ENCODE peak calls at places on chromosomes 3 and 15, in six cellular contexts. K is HAP-1, S is body of pancreas, Z is K562, H is heart left ventricle, G is trophoblast cell. Q is an unnamed sample. For H3K4me1, the result is how much of the 10 kb centered on the place peaks cover.

GRCh38 chr3:194107126-194107525 is 28.8 kb upstream of the HES1 start:
- DNase-seq in G (no peak), S (no peak), H (no peak), Z (no peak), K (no peak), Q (no peak)

GRCh38 chr3:73603771-73604171 is 21.0 kb downstream of the PDZRN3 start:
- DNase-seq in H (no peak), Z (no peak), K (no peak), S (no peak), G (no peak), Q (peak)

GRCh38 chr3:70501596-70501995 is 189.2 kb upstream of the MDFIC2 start:
- DNase-seq in S (no peak), G (no peak), H (no peak), Z (no peak), K (no peak), Q (no peak)

GRCh38 chr15:79656151-79656797 is 224.1 kb downstream of the MINAR1 start:
- DNase-seq in S (no peak), H (no peak), K (no peak), Z (no peak), G (no peak), Q (no peak)

GRCh38 chr3:57160731-57161086 is 4.4 kb downstream of the IL17RD start:
- DNase-seq in H (no peak), K (peak), G (no peak), Z (no peak), S (no peak), Q (no peak)

GRCh38 chr3:149382091-149382467 is 4.6 kb upstream of the TM4SF1 start:
- DNase-seq in S (no peak), G (peak), Z (no peak), H (no peak), K (no peak), Q (no peak)

GRCh38 chr3:11584570-11584969 is 59.1 kb downstream of the VGLL4 start:
- DNase-seq in S (no peak), K (no peak), G (no peak), Z (no peak), H (no peak), Q (no peak)

GRCh38 chr15:93033434-93034045 is 55.5 kb downstream of the RGMA start:
- DNase-seq in G (no peak), S (no peak), H (no peak), K (peak), Z (no peak), Q (no peak)

GRCh38 chr3:69739204-69740102 is at the start of gene MITF:
- DNase-seq in Z (peak), S (peak), G (peak), K (peak), H (peak), Q (peak)

GRCh38 chr3:62189376-62189698 is 184.0 kb downstream of the FEZF2 start:
- DNase-seq in Z (no peak), G (no peak), K (no peak), H (no peak), S (no peak), Q (no peak)

GRCh38 chr3:193780810-193781472 is 187.9 kb downstream of the OPA1 start:
- DNase-seq in G (peak), K (peak), Z (peak), H (peak), S (peak), Q (peak)

GRCh38 chr3:9316881-9317341 is 45.9 kb upstream of the THUMPD3 start:
- DNase-seq in K (no peak), S (peak), H (peak), G (no peak), Z (no peak), Q (no peak)

GRCh38 chr15:99976811-99977271 is 243.6 kb upstream of the LYSMD4 start:
- DNase-seq in G (peak), S (no peak), H (no peak), K (no peak), Z (no peak), Q (no peak)

GRCh38 chr3:102006812-102007485 is 157.6 kb downstream of the NFKBIZ start:
- DNase-seq in Z (no peak), G (no peak), H (peak), K (no peak), S (peak), Q (no peak)

GRCh38 chr15:63387741-63388468 is 6.3 kb upstream of the CA12 start:
- DNase-seq in K (no peak), G (no peak), Z (no peak), H (no peak), S (no peak), Q (no peak)

GRCh38 chr3:37200141-37200540 is 25.8 kb upstream of the LRRFIP2 start:
- DNase-seq in S (no peak), H (no peak), Z (no peak), K (no peak), G (peak), Q (no peak)

GRCh38 chr3:14203521-14204079 is 25.0 kb downstream of the LSM3 start:
- DNase-seq in Z (peak), G (peak), H (peak), S (peak), K (peak), Q (peak)

GRCh38 chr3:58532794-58533220 is 4.2 kb downstream of the ACOX2 start:
- DNase-seq in S (peak), K (peak), H (peak), G (peak), Z (peak), Q (peak)

GRCh38 chr3:47294392-47294791 is 11.6 kb downstream of the KLHL18 start:
- DNase-seq in S (no peak), K (no peak), H (no peak), Z (no peak), G (no peak), Q (no peak)
- H3K4me1 ChIP-seq in S (under half), K (under half), H (under half), Z (under half), G (under half), Q (under half)

GRCh38 chr15:70794596-70795310 is 31.4 kb upstream of the UACA start:
- DNase-seq in H (no peak), G (no peak), S (no peak), Z (no peak), K (no peak), Q (no peak)

GRCh38 chr15:70791248-70791647 is 27.9 kb upstream of the UACA start:
- DNase-seq in H (no peak), K (no peak), Z (no peak), S (no peak), G (no peak), Q (no peak)

GRCh38 chr15:70789213-70789612 is 25.9 kb upstream of the UACA start:
- DNase-seq in K (peak), S (no peak), G (peak), H (no peak), Z (peak), Q (no peak)

GRCh38 chr15:70793694-70794093 is 30.3 kb upstream of the UACA start:
- DNase-seq in G (no peak), K (no peak), H (no peak), S (no peak), Z (no peak), Q (no peak)

DNA sequence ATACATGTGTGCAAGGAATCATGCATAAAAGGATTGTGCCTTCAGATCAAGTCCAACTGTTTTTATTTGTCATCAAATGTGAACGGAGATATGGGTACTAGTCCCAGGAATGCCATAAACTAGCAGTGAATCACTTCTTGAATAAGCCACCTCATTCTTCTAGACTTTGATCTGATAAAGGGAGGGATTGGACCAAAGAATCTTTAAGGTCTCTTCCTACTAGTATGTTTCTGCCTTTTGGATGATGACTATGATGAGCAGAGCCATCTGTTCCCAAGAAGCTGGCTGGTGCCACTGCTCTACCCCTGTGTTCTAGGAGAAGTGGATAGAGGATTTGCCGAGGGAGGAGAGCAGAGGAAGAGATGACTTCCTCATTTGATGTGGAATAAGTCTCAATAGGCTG is 28.8 kb upstream of the UACA start:
- DNase-seq in K (no peak), G (no peak), H (no peak), Z (no peak), S (no peak), Q (no peak)
- H3K4me1 ChIP-seq in K (under half), G (under half), H (under half), Z (under half), S (under half), Q (under half)

GRCh38 chr15:77500986-77501385 is 80.3 kb downstream of the HMG20A start:
- DNase-seq in Z (no peak), S (no peak), G (no peak), K (no peak), H (no peak), Q (peak)

GRCh38 chr15:77503240-77503639 is 82.6 kb downstream of the HMG20A start:
- DNase-seq in G (no peak), Z (no peak), H (no peak), K (no peak), S (no peak), Q (no peak)

GRCh38 chr15:77503764-77504163 is 83.1 kb downstream of the HMG20A start:
- DNase-seq in Z (no peak), H (no peak), K (no peak), G (no peak), S (no peak), Q (no peak)

GRCh38 chr15:77504310-77504709 is 83.6 kb downstream of the HMG20A start:
- DNase-seq in G (no peak), H (peak), Z (no peak), K (no peak), S (no peak), Q (no peak)

DNA sequence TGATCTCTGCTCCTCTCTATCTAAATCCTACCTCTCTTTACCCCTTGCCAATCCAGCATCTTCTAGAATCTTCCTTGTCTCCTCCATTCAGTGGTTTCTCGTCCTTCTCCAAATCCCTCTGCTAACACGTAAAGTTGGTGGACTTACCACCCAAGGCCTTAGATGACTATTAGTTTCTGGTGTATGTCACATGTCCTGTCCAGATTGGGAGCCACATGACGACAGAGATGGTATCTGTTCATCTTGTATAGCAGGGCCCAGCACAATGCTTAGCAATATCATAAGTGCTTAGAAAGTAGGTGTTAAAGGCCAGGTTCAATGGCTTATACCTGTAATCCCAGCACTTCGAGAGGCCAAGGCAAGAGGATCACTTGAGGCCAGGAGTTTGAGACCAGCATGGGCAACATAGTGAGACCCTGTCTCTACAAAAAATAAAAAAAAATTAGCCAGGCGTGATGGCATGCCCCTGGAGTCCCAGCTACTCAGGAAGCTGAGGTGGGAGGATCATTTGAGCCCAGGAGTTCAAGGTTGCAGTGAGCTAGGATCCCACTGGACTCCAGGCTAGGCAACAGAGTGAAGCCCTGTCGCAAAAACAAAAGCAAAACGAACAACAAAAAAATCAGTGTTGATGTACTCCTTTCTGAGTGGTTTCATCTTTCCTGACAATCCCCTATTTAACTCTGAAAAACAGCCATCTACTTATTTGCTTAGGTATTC is 81.8 kb downstream of the HMG20A start:
- DNase-seq in S (no peak), H (no peak), G (no peak), Z (peak), K (no peak), Q (no peak)
- H3K4me1 ChIP-seq in S (under half), H (half or more), G (under half), Z (under half), K (under half), Q (under half)

DNA sequence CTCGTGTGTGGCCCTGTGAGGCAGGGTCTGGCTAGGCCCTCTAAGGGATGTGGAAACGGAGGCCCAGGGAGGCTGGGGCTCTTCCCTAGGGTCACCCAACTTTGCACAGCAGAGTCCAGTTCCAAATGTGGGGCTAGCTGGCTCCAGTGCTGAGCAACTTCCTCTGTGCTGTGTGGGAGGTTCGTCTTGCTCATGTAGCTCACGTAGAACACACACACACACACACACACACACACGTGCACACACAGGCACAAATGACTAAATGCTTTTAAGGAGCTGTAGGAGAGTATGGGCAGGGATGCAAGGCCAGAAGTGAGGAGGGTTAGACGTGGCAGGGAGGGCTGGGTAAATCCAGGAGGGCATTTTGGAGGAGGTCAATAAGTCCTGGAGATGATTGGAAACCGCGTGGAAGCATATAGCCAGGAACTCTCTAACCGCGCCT is 213.8 kb downstream of the RPLP1 start:
- DNase-seq in Z (peak), S (peak), K (no peak), H (peak), G (peak), Q (no peak)
- H3K4me1 ChIP-seq in Z (under half), S (under half), K (under half), H (under half), G (under half), Q (under half)

GRCh38 chr3:127068871-127069270 is 86.0 kb downstream of the PLXNA1 start:
- DNase-seq in S (no peak), Z (no peak), H (no peak), K (no peak), G (no peak), Q (no peak)
- H3K4me1 ChIP-seq in S (under half), Z (under half), H (under half), K (under half), G (under half), Q (under half)